ENCODE peak calls at places on chromosomes 3 and 15, in four cellular contexts. R is left ventricle myocardium inferior, A is SHP77 treated with DMSO at 0.1 percent for 48 hours, C is germinal center. V is an unnamed sample.

GRCh38 chr3:102092617-102093466 is 243.5 kb downstream of the NFKBIZ start:
- DNase-seq in R (no peak), A (no peak), C (no peak), V (no peak)

GRCh38 chr15:38608682-38609081 is 44.1 kb upstream of the RASGRP1 start:
- DNase-seq in R (no peak), A (no peak), C (no peak), V (no peak)

GRCh38 chr3:108505811-108506210 is 4.6 kb downstream of the MYH15 start:
- DNase-seq in R (no peak), C (no peak), A (no peak), V (no peak)

GRCh38 chr3:193803288-193803687 is 210.3 kb downstream of the OPA1 start:
- DNase-seq in A (no peak), R (no peak), C (no peak), V (no peak)

GRCh38 chr15:44728576-44729393 is 7.5 kb upstream of the TRIM69 start:
- DNase-seq in C (peak; percentile 92), R (peak; percentile 94), A (peak; percentile 98), V (peak; percentile 91)

GRCh38 chr3:27671101-27671500 is 51.0 kb downstream of the EOMES start:
- DNase-seq in R (no peak), A (no peak), C (no peak), V (no peak)

GRCh38 chr15:37981781-37982180 is 47.3 kb downstream of the TMCO5A start:
- DNase-seq in A (no peak), R (no peak), C (no peak), V (no peak)

GRCh38 chr15:60620707-60621106 is 141.8 kb upstream of the ICE2 start:
- DNase-seq in R (no peak), A (no peak), C (no peak), V (no peak)

GRCh38 chr3:45981321-45982038 is 14.1 kb downstream of the FYCO1 start:
- DNase-seq in A (no peak), C (no peak), R (no peak), V (no peak)

GRCh38 chr3:147336543-147337278 is 69.6 kb downstream of the ZIC4 start:
- DNase-seq in A (no peak), R (no peak), C (no peak), V (no peak)

GRCh38 chr3:73072634-73073033 is 11.2 kb downstream of the EBLN2 start:
- DNase-seq in A (no peak), C (no peak), R (no peak), V (no peak)

GRCh38 chr15:74382004-74382816 is 14.8 kb upstream of the CYP11A1 start:
- DNase-seq in C (peak; percentile 84), R (peak; percentile 86), A (peak; percentile 21), V (peak; percentile 68)

GRCh38 chr3:126014252-126014651 is 45.3 kb downstream of the ROPN1B start:
- DNase-seq in A (no peak), C (no peak), R (no peak), V (no peak)

GRCh38 chr3:123385072-123385471 is 63.8 kb downstream of the ADCY5 start:
- DNase-seq in C (no peak), R (peak; percentile 54), A (no peak), V (no peak)

GRCh38 chr3:64691051-64691450 is 3.3 kb upstream of the ADAMTS9 start:
- DNase-seq in A (no peak), C (no peak), R (no peak), V (no peak)

GRCh38 chr15:92294759-92295158 is 98.9 kb upstream of the ST8SIA2 start:
- DNase-seq in C (no peak), A (no peak), R (no peak), V (no peak)

GRCh38 chr15:80780416-80781221 is 1.4 kb downstream of the CEMIP start:
- DNase-seq in C (no peak), A (no peak), R (peak; percentile 53), V (no peak)

GRCh38 chr3:188198760-188199327 is 44.9 kb downstream of the LPP start:
- DNase-seq in R (no peak), A (no peak), C (no peak), V (peak; percentile 2)